ENCODE peak calls at places on chromosome 13, in nine cellular contexts. L is lower leg skin, A is choroid plexus epithelial cell, Z is psoas muscle, Y is neural crest cell, I is AG10803, W is cardiac fibroblast, G is kidney, T is GM23338. N is an unnamed sample.

GRCh38 chr13:65926750-65927171 is 1303.4 kb downstream of the PCDH9 start:
- DNase-seq in Y (no peak), A (no peak), I (no peak), W (peak; percentile 39), L (no peak), G (peak; percentile 60), T (peak; percentile 75), Z (no peak), N (no peak)

GRCh38 chr13:97028441-97029299 is 34.4 kb upstream of the OXGR1 start:
- DNase-seq in A (peak; percentile 68), I (peak; percentile 41), G (no peak), L (peak; percentile 67), Z (peak; percentile 48), T (peak; percentile 67), W (peak; percentile 70), Y (peak; percentile 76), N (no peak)

GRCh38 chr13:114151031-114151430 is 18.6 kb upstream of the RASA3 start:
- DNase-seq in I (no peak), Z (no peak), Y (no peak), T (no peak), L (no peak), G (peak; percentile 48), A (no peak), W (no peak), N (no peak)

GRCh38 chr13:113848431-113849260 is 15.2 kb downstream of the GAS6 start:
- DNase-seq in Y (no peak), I (no peak), L (no peak), T (no peak), A (no peak), G (peak; percentile 64), Z (no peak), W (no peak), N (no peak)

GRCh38 chr13:106573279-106573831 is 5.4 kb upstream of the ARGLU1 start:
- DNase-seq in L (peak; percentile 53), Y (no peak), W (peak; percentile 55), G (no peak), A (no peak), I (peak; percentile 92), T (no peak), Z (peak; percentile 26), N (no peak)

GRCh38 chr13:66826398-66826797 is 403.7 kb downstream of the PCDH9 start:
- DNase-seq in I (no peak), L (no peak), A (peak; percentile 45), W (no peak), Z (no peak), T (no peak), Y (no peak), G (no peak), N (no peak)

GRCh38 chr13:23668557-23668956 is 98.3 kb downstream of the TNFRSF19 start:
- DNase-seq in Z (no peak), G (no peak), I (peak; percentile 67), A (no peak), L (no peak), W (no peak), Y (no peak), T (no peak), N (no peak)

GRCh38 chr13:30779608-30780007 is 44.3 kb downstream of the ALOX5AP start:
- DNase-seq in I (no peak), Z (no peak), L (no peak), G (no peak), T (no peak), Y (no peak), A (no peak), W (no peak), N (no peak)

GRCh38 chr13:110137677-110138008 is 169.3 kb downstream of the COL4A1 start:
- DNase-seq in A (no peak), I (peak; percentile 22), W (peak; percentile 38), T (no peak), Z (peak; percentile 47), G (no peak), Y (no peak), L (peak; percentile 18), N (no peak)

GRCh38 chr13:110405597-110406450 is 98.7 kb downstream of the COL4A2 start:
- DNase-seq in Y (no peak), Z (no peak), L (no peak), I (peak; percentile 93), G (no peak), T (no peak), W (peak; percentile 51), A (peak; percentile 70), N (no peak)

GRCh38 chr13:99693351-99693750 is 192.1 kb downstream of the TM9SF2 start:
- DNase-seq in Z (no peak), Y (no peak), T (no peak), G (no peak), L (no peak), A (no peak), I (no peak), W (no peak), N (no peak)

GRCh38 chr13:40490086-40490723 is 176.2 kb downstream of the FOXO1 start:
- DNase-seq in Z (no peak), Y (no peak), L (no peak), I (no peak), G (no peak), T (no peak), W (no peak), A (no peak), N (no peak)

GRCh38 chr13:105787518-105788085 is 747.9 kb downstream of the EFNB2 start:
- DNase-seq in W (no peak), T (no peak), Y (no peak), Z (no peak), L (no peak), G (no peak), I (no peak), A (no peak), N (no peak)

GRCh38 chr13:108795841-108796240 is 166.4 kb downstream of the MYO16 start:
- DNase-seq in I (no peak), W (no peak), T (no peak), A (peak; percentile 81), Y (no peak), L (no peak), Z (no peak), G (no peak), N (no peak)

GRCh38 chr13:58960909-58961308 is 1202.8 kb downstream of the DIAPH3 start:
- DNase-seq in G (no peak), Y (no peak), L (no peak), I (no peak), A (peak; percentile 69), T (peak; percentile 45), Z (no peak), W (peak; percentile 5), N (no peak)

GRCh38 chr13:110242615-110243014 is 64.3 kb downstream of the COL4A1 start:
- DNase-seq in W (no peak), G (no peak), T (no peak), I (no peak), L (no peak), A (no peak), Y (no peak), Z (no peak), N (no peak)

GRCh38 chr13:50082426-50083283 is 67.4 kb downstream of the KCNRG start:
- DNase-seq in I (peak; percentile 64), A (peak; percentile 82), W (peak; percentile 72), T (peak; percentile 85), Y (peak; percentile 43), L (peak; percentile 56), Z (peak; percentile 54), G (peak; percentile 92), N (no peak)

GRCh38 chr13:50080158-50080855 is 65.1 kb downstream of the KCNRG start:
- DNase-seq in Y (peak; percentile 12), W (peak; percentile 48), L (no peak), I (peak; percentile 46), T (peak; percentile 31), G (no peak), A (peak; percentile 59), Z (no peak), N (no peak)

GRCh38 chr13:50081899-50082425 is 66.7 kb downstream of the KCNRG start:
- DNase-seq in A (peak; percentile 99), Z (peak; percentile 98), W (peak; percentile 99), Y (peak; percentile 99), L (peak; percentile 98), T (peak; percentile 99), I (peak; percentile 98), G (peak; percentile 99), N (peak; percentile 98)

GRCh38 chr13:50080856-50081105 is 65.5 kb downstream of the KCNRG start:
- DNase-seq in W (peak; percentile 38), Z (no peak), A (peak; percentile 39), T (no peak), Y (no peak), I (no peak), L (no peak), G (no peak), N (no peak)

GRCh38 chr13:50081106-50081898 is 66.1 kb downstream of the KCNRG start:
- DNase-seq in I (no peak), T (peak; percentile 73), L (peak; percentile 45), A (no peak), Z (peak; percentile 55), Y (peak; percentile 53), W (no peak), G (peak; percentile 89), N (peak; percentile 90)
- TF ChIP-seq CTCF in I (peak; percentile 29), T (no peak), L (no peak), A (peak; percentile 34), Z (no peak), Y (peak; percentile 35), W (peak; percentile 32), G (no peak), N (peak; percentile 65)

GRCh38 chr13:46146898-46147297 is 35.1 kb downstream of the LCP1 start:
- DNase-seq in L (no peak), Y (peak; percentile 26), W (peak; percentile 19), I (peak; percentile 26), A (peak; percentile 53), T (peak; percentile 67), G (no peak), Z (no peak), N (no peak)
- TF ChIP-seq CTCF in L (no peak), Y (peak; percentile 54), W (peak; percentile 49), I (peak; percentile 51), A (peak; percentile 65), T (peak; percentile 74), G (peak; percentile 12), Z (no peak), N (peak; percentile 65)

GRCh38 chr13:31824705-31825512 is 85.6 kb downstream of the RXFP2 start:
- DNase-seq in I (peak; percentile 71), Z (no peak), W (peak; percentile 55), T (no peak), A (peak; percentile 69), Y (no peak), G (no peak), L (no peak), N (no peak)
- TF ChIP-seq CTCF in I (peak; percentile 54), Z (peak; percentile 27), W (peak; percentile 4), T (peak; percentile 48), A (peak; percentile 45), Y (peak; percentile 34), G (no peak), L (no peak), N (peak; percentile 79)

DNA sequence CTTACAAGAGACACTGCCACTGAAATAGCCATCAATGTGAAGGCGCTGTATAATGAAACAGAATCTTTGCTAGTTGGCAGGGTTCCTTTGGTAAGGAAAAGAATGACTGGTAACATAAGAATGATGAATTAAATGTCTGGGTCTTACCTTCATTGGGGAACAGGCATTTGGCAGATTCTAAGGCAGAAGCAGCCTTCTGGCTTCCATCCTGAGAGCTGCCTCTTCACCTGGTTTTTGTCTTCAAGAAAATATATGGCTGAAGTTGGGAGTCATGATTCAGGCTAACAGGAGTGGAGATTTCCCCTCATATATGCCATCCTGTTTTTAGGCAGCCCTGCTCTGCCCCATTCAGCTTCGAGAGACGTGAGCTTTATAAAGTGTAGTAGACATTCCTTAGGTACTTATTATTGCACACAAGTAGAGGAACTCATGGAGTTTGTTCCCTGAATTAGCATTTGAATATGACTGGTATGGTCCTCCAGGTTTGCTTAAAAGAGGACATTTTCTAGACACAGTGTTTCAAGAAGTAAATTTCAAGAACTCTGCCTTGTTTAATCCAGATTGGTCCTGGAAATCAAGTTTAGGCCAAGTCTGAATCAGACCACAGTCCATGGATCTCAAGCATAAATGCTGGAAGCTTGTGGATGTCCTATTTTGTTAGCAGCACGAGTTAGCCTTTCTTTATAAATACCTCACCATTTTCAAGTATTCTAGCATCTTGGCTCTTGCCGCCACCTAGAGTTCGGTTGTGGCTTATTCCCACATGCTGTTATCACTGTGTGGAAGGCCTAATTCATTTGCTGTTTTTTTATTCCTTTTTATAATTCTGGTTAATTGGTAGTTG is 56.2 kb upstream of the AKAP11 start:
- DNase-seq in Y (peak; percentile 28), G (no peak), T (peak; percentile 77), W (peak; percentile 63), I (peak; percentile 33), L (no peak), Z (no peak), A (peak; percentile 82), N (no peak)
- TF ChIP-seq CTCF in Y (peak; percentile 66), G (peak; percentile 39), T (peak; percentile 87), W (peak; percentile 64), I (peak; percentile 56), L (no peak), Z (no peak), A (peak; percentile 81), N (peak; percentile 79)

N was measured in chondrocyte.